ENCODE peak calls at places on chromosomes 12 and 14, in four cellular contexts. One of them, this sample, is unnamed.

GRCh38 chr14:77491056-77491455 is 7.6 kb downstream of the ISM2 start:
- DNase-seq in HCT116: no peak
- DNase-seq in GM10248: no peak
- DNase-seq in EL: no peak
- DNase-seq in this sample: no peak

GRCh38 chr14:91649930-91650329 is 82.0 kb downstream of the CATSPERB start:
- DNase-seq in HCT116: peak
- DNase-seq in GM10248: peak
- DNase-seq in EL: peak
- DNase-seq in this sample: peak

GRCh38 chr14:22375321-22375930 is 213.6 kb downstream of the DAD1 start:
- DNase-seq in HCT116: peak
- DNase-seq in GM10248: peak
- DNase-seq in EL: peak
- DNase-seq in this sample: peak

GRCh38 chr14:54813081-54813480 is 89.5 kb downstream of the GCH1 start:
- DNase-seq in HCT116: no peak
- DNase-seq in GM10248: no peak
- DNase-seq in EL: no peak
- DNase-seq in this sample: no peak

GRCh38 chr14:95206534-95206933 is 49.2 kb upstream of the DICER1 start:
- DNase-seq in HCT116: no peak
- DNase-seq in GM10248: no peak
- DNase-seq in EL: no peak
- DNase-seq in this sample: no peak

GRCh38 chr14:61466249-61466904 is 145.0 kb downstream of the PRKCH start:
- DNase-seq in HCT116: no peak
- DNase-seq in GM10248: no peak
- DNase-seq in EL: peak
- DNase-seq in this sample: no peak

GRCh38 chr12:10405294-10405693 is 4.3 kb downstream of the KLRC4 start:
- DNase-seq in HCT116: no peak
- DNase-seq in GM10248: no peak
- DNase-seq in EL: no peak
- DNase-seq in this sample: no peak

GRCh38 chr12:53380797-53381738 is 1.1 kb downstream of the SP1 start:
- DNase-seq in HCT116: no peak
- DNase-seq in GM10248: no peak
- DNase-seq in EL: peak
- DNase-seq in this sample: no peak

GRCh38 chr14:61565181-61565580 is 130.1 kb upstream of the HIF1A start:
- DNase-seq in HCT116: no peak
- DNase-seq in GM10248: no peak
- DNase-seq in EL: no peak
- DNase-seq in this sample: no peak

GRCh38 chr14:50425816-50426215 is 29.1 kb upstream of the CDKL1 start:
- DNase-seq in HCT116: no peak
- DNase-seq in GM10248: no peak
- DNase-seq in EL: peak
- DNase-seq in this sample: no peak

GRCh38 chr12:77213316-77213715 is 147.9 kb upstream of the E2F7 start:
- DNase-seq in HCT116: no peak
- DNase-seq in GM10248: no peak
- DNase-seq in EL: no peak
- DNase-seq in this sample: no peak

GRCh38 chr12:51874013-51874412 is 13.9 kb upstream of the ANKRD33 start:
- DNase-seq in HCT116: no peak
- DNase-seq in GM10248: no peak
- DNase-seq in EL: no peak
- DNase-seq in this sample: no peak

GRCh38 chr14:60775296-60775695 is 40.7 kb downstream of the MNAT1 start:
- DNase-seq in HCT116: no peak
- DNase-seq in GM10248: no peak
- DNase-seq in EL: peak
- DNase-seq in this sample: no peak

GRCh38 chr12:110637869-110638441 is 24.0 kb downstream of the TCTN1 start:
- DNase-seq in HCT116: no peak
- DNase-seq in GM10248: no peak
- DNase-seq in EL: peak
- DNase-seq in this sample: no peak

GRCh38 chr12:54232790-54233189 is 44.0 kb upstream of the SMUG1 start:
- DNase-seq in HCT116: no peak
- DNase-seq in GM10248: no peak
- DNase-seq in EL: peak
- DNase-seq in this sample: no peak

GRCh38 chr14:100602621-100603020 is 15.4 kb upstream of the BEGAIN start:
- DNase-seq in HCT116: no peak
- DNase-seq in GM10248: no peak
- DNase-seq in EL: no peak
- DNase-seq in this sample: no peak

GRCh38 chr14:58805605-58806358 is 168.0 kb downstream of the DACT1 start:
- DNase-seq in HCT116: no peak
- DNase-seq in GM10248: no peak
- DNase-seq in EL: peak
- DNase-seq in this sample: no peak

GRCh38 chr12:102043928-102044327 is 17.9 kb downstream of the WASHC3 start:
- DNase-seq in HCT116: no peak
- DNase-seq in GM10248: peak
- DNase-seq in EL: no peak
- DNase-seq in this sample: peak

GRCh38 chr12:122200541-122201175 is 2.9 kb upstream of the B3GNT4 start:
- DNase-seq in HCT116: no peak
- DNase-seq in GM10248: no peak
- DNase-seq in EL: no peak
- DNase-seq in this sample: no peak

GRCh38 chr12:58801986-58802385 is 118.3 kb downstream of the LRIG3 start:
- DNase-seq in HCT116: no peak
- DNase-seq in GM10248: no peak
- DNase-seq in EL: no peak
- DNase-seq in this sample: no peak

GRCh38 chr14:68970096-68970612 is 8.9 kb downstream of the ACTN1 start:
- DNase-seq in HCT116: no peak
- DNase-seq in GM10248: no peak
- DNase-seq in EL: no peak
- DNase-seq in this sample: peak

GRCh38 chr12:46489951-46490388 is 117.4 kb upstream of the SLC38A2 start:
- DNase-seq in HCT116: peak
- DNase-seq in GM10248: no peak
- DNase-seq in EL: no peak
- DNase-seq in this sample: no peak

GRCh38 chr12:68915055-68915454 is 17.9 kb downstream of the CPM start:
- DNase-seq in HCT116: no peak
- DNase-seq in GM10248: no peak
- DNase-seq in EL: peak
- DNase-seq in this sample: no peak

GRCh38 chr12:121534495-121535148 is 46.2 kb downstream of the KDM2B start:
- DNase-seq in HCT116: no peak
- DNase-seq in GM10248: peak
- DNase-seq in EL: no peak
- DNase-seq in this sample: peak

GRCh38 chr12:121825041-121825523 is 21.3 kb downstream of the SETD1B start:
- DNase-seq in HCT116: no peak
- DNase-seq in GM10248: no peak
- DNase-seq in EL: no peak
- DNase-seq in this sample: no peak

GRCh38 chr12:41225179-41225578 is 37.1 kb downstream of the PDZRN4 start:
- DNase-seq in HCT116: no peak
- DNase-seq in GM10248: no peak
- DNase-seq in EL: no peak
- DNase-seq in this sample: no peak

GRCh38 chr14:69716483-69717187 is 50.3 kb upstream of the SRSF5 start:
- DNase-seq in HCT116: no peak
- DNase-seq in GM10248: no peak
- DNase-seq in EL: peak
- DNase-seq in this sample: peak

GRCh38 chr14:88879016-88879415 is 54.6 kb downstream of the TTC8 start:
- DNase-seq in HCT116: no peak
- DNase-seq in GM10248: no peak
- DNase-seq in EL: peak
- DNase-seq in this sample: no peak

GRCh38 chr14:69719501-69719951 is 47.4 kb upstream of the SRSF5 start:
- DNase-seq in HCT116: no peak
- DNase-seq in GM10248: no peak
- DNase-seq in EL: peak
- DNase-seq in this sample: no peak

GRCh38 chr12:70876952-70877351 is 43.6 kb downstream of the PTPRR start:
- DNase-seq in HCT116: no peak
- DNase-seq in GM10248: no peak
- DNase-seq in EL: peak
- DNase-seq in this sample: no peak

GRCh38 chr12:13128291-13129000 is 25.0 kb upstream of the GSG1 start:
- DNase-seq in HCT116: no peak
- DNase-seq in GM10248: no peak
- DNase-seq in EL: peak
- DNase-seq in this sample: no peak

GRCh38 chr14:90530523-90530922 is 133.7 kb downstream of the CALM1 start:
- DNase-seq in HCT116: no peak
- DNase-seq in GM10248: no peak
- DNase-seq in EL: no peak
- DNase-seq in this sample: no peak

GRCh38 chr12:91974541-91974940 is 171.1 kb downstream of the BTG1 start:
- DNase-seq in HCT116: no peak
- DNase-seq in GM10248: no peak
- DNase-seq in EL: peak
- DNase-seq in this sample: no peak

GRCh38 chr12:117408161-117408791 is 46.9 kb upstream of the NOS1 start:
- DNase-seq in HCT116: no peak
- DNase-seq in GM10248: no peak
- DNase-seq in EL: peak
- DNase-seq in this sample: no peak

GRCh38 chr12:70648831-70649230 is 11.6 kb upstream of the PTPRB start:
- DNase-seq in HCT116: no peak
- DNase-seq in GM10248: no peak
- DNase-seq in EL: peak
- DNase-seq in this sample: no peak

GRCh38 chr14:90403065-90403464 is 6.2 kb downstream of the CALM1 start:
- DNase-seq in HCT116: no peak
- DNase-seq in GM10248: no peak
- DNase-seq in EL: no peak
- DNase-seq in this sample: no peak

GRCh38 chr14:70906785-70907171 is 481 bp upstream of the PCNX1 start:
- DNase-seq in HCT116: no peak
- DNase-seq in GM10248: no peak
- DNase-seq in EL: no peak
- DNase-seq in this sample: no peak

GRCh38 chr14:72404998-72405397 is 472.8 kb downstream of the RGS6 start:
- DNase-seq in HCT116: no peak
- DNase-seq in GM10248: no peak
- DNase-seq in EL: no peak
- DNase-seq in this sample: no peak

GRCh38 chr14:32726516-32726915 is 212.2 kb upstream of the NPAS3 start:
- DNase-seq in HCT116: no peak
- DNase-seq in GM10248: no peak
- DNase-seq in EL: no peak
- DNase-seq in this sample: no peak